ENCODE peak calls at places on chromosomes 12 and 14, in eight cellular contexts. One of them, this sample, is unnamed.

GRCh38 chr12:131072446-131073230 is 118.9 kb downstream of the ADGRD1 start:
- DNase-seq in stomach: peak; percentile 20
- DNase-seq in MM.1S: no peak
- DNase-seq in upper lobe of left lung: peak; percentile 16
- DNase-seq in MCF 10A: no peak
- DNase-seq in HFFc6: no peak
- DNase-seq in WTC11: no peak
- DNase-seq in osteocyte: no peak
- DNase-seq in this sample: no peak

GRCh38 chr12:63238892-63239291 is 87.9 kb upstream of the AVPR1A start:
- DNase-seq in stomach: no peak
- DNase-seq in MM.1S: no peak
- DNase-seq in upper lobe of left lung: no peak
- DNase-seq in MCF 10A: no peak
- DNase-seq in HFFc6: no peak
- DNase-seq in WTC11: no peak
- DNase-seq in osteocyte: no peak
- DNase-seq in this sample: no peak

GRCh38 chr14:88181072-88181471 is 142.0 kb downstream of the KCNK10 start:
- DNase-seq in stomach: no peak
- DNase-seq in MM.1S: no peak
- DNase-seq in upper lobe of left lung: no peak
- DNase-seq in MCF 10A: no peak
- DNase-seq in HFFc6: no peak
- DNase-seq in WTC11: no peak
- DNase-seq in osteocyte: peak; percentile 21
- DNase-seq in this sample: no peak

GRCh38 chr12:42039146-42039545 is 105.5 kb downstream of the GXYLT1 start:
- DNase-seq in stomach: no peak
- DNase-seq in MM.1S: no peak
- DNase-seq in upper lobe of left lung: no peak
- DNase-seq in MCF 10A: peak; percentile 83
- DNase-seq in HFFc6: peak; percentile 21
- DNase-seq in WTC11: no peak
- DNase-seq in osteocyte: no peak
- DNase-seq in this sample: no peak

GRCh38 chr12:2959194-2959507 is at the start of gene TEAD4:
- DNase-seq in stomach: peak; percentile 64
- DNase-seq in MM.1S: peak; percentile 27
- DNase-seq in upper lobe of left lung: peak; percentile 58
- DNase-seq in MCF 10A: peak; percentile 75
- DNase-seq in HFFc6: peak; percentile 71
- DNase-seq in WTC11: peak; percentile 91
- DNase-seq in osteocyte: peak; percentile 91
- DNase-seq in this sample: peak; percentile 90

GRCh38 chr12:121861549-121862254 is 3.0 kb upstream of the HPD start:
- DNase-seq in stomach: no peak
- DNase-seq in MM.1S: peak; percentile 6
- DNase-seq in upper lobe of left lung: no peak
- DNase-seq in MCF 10A: no peak
- DNase-seq in HFFc6: peak; percentile 45
- DNase-seq in WTC11: no peak
- DNase-seq in osteocyte: no peak
- DNase-seq in this sample: no peak

GRCh38 chr12:118404876-118405521 is 28.6 kb downstream of the SUDS3 start:
- DNase-seq in stomach: peak; percentile 78
- DNase-seq in MM.1S: peak; percentile 45
- DNase-seq in upper lobe of left lung: peak; percentile 32
- DNase-seq in MCF 10A: peak; percentile 73
- DNase-seq in HFFc6: peak; percentile 68
- DNase-seq in WTC11: peak; percentile 72
- DNase-seq in osteocyte: no peak
- DNase-seq in this sample: peak; percentile 25

GRCh38 chr14:72154645-72155378 is 222.6 kb downstream of the RGS6 start:
- DNase-seq in stomach: no peak
- DNase-seq in MM.1S: no peak
- DNase-seq in upper lobe of left lung: no peak
- DNase-seq in MCF 10A: no peak
- DNase-seq in HFFc6: no peak
- DNase-seq in WTC11: no peak
- DNase-seq in osteocyte: no peak
- DNase-seq in this sample: no peak

GRCh38 chr14:86296173-86296572 is 766.2 kb downstream of the FLRT2 start:
- DNase-seq in stomach: no peak
- DNase-seq in MM.1S: no peak
- DNase-seq in upper lobe of left lung: no peak
- DNase-seq in MCF 10A: peak; percentile 47
- DNase-seq in HFFc6: peak; percentile 27
- DNase-seq in WTC11: no peak
- DNase-seq in osteocyte: peak; percentile 84
- DNase-seq in this sample: no peak

GRCh38 chr14:89504602-89505320 is 87.7 kb upstream of the FOXN3 start:
- DNase-seq in stomach: no peak
- DNase-seq in MM.1S: no peak
- DNase-seq in upper lobe of left lung: peak; percentile 43
- DNase-seq in MCF 10A: no peak
- DNase-seq in HFFc6: peak; percentile 73
- DNase-seq in WTC11: no peak
- DNase-seq in osteocyte: no peak
- DNase-seq in this sample: no peak

GRCh38 chr14:29820785-29821184 is 106.9 kb downstream of the PRKD1 start:
- DNase-seq in stomach: no peak
- DNase-seq in MM.1S: no peak
- DNase-seq in upper lobe of left lung: no peak
- DNase-seq in MCF 10A: no peak
- DNase-seq in HFFc6: no peak
- DNase-seq in WTC11: no peak
- DNase-seq in osteocyte: no peak
- DNase-seq in this sample: no peak

GRCh38 chr14:48826058-48826457 is 760.1 kb downstream of the RPS29 start:
- DNase-seq in stomach: no peak
- DNase-seq in MM.1S: no peak
- DNase-seq in upper lobe of left lung: no peak
- DNase-seq in MCF 10A: no peak
- DNase-seq in HFFc6: no peak
- DNase-seq in WTC11: no peak
- DNase-seq in osteocyte: no peak
- DNase-seq in this sample: no peak

DNA sequence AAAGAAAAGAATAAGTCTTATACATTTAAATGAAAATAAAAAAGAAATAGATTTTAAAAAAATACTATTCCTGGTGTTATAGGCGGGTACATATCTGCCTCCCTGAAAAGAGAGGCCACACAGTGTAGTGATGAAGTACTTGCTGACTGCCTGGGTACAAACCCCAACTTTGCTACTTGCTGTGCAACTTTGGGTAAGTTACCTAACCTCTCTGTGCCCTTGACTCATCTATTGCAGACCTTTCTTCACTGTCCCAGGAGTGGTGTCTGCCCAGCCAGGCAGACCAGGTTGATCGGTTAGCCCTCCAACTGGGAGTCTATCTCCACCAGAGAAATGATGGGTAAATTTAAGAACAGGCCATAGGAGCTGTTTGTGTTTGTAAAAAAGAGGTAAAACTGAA is 82.0 kb downstream of the SLC24A4 start:
- DNase-seq in stomach: no peak
- DNase-seq in MM.1S: no peak
- DNase-seq in upper lobe of left lung: no peak
- DNase-seq in MCF 10A: no peak
- DNase-seq in HFFc6: no peak
- DNase-seq in WTC11: no peak
- DNase-seq in osteocyte: no peak
- DNase-seq in this sample: no peak
- TF ChIP-seq CTCF in stomach: no peak
- TF ChIP-seq CTCF in MM.1S: no peak
- TF ChIP-seq CTCF in upper lobe of left lung: no peak
- TF ChIP-seq CTCF in MCF 10A: no peak
- TF ChIP-seq CTCF in HFFc6: no peak
- TF ChIP-seq CTCF in WTC11: no peak
- TF ChIP-seq CTCF in osteocyte: no peak
- TF ChIP-seq CTCF in this sample: no peak

DNA sequence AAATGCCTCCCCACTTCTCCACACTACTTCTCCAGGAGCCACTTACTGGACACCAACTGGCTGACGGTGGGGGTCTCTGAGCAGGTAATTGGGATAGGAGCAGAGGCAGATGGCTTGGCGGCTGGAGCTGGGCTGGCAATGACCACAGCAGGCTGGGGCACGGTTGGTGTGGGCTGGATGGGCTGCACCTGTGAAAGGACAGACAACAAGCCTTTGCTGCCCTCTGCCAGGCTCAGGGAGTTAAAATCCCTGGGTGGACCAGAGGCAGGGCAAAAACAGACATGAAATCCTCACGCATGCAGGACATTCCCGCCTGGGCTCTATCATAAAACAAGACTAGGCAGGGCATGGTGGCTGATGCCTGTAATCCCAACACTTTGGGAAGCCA is 19.3 kb upstream of the TFCP2 start:
- DNase-seq in stomach: no peak
- DNase-seq in MM.1S: no peak
- DNase-seq in upper lobe of left lung: no peak
- DNase-seq in MCF 10A: no peak
- DNase-seq in HFFc6: no peak
- DNase-seq in WTC11: no peak
- DNase-seq in osteocyte: no peak
- DNase-seq in this sample: no peak
- TF ChIP-seq CTCF in stomach: no peak
- TF ChIP-seq CTCF in MM.1S: no peak
- TF ChIP-seq CTCF in upper lobe of left lung: no peak
- TF ChIP-seq CTCF in MCF 10A: no peak
- TF ChIP-seq CTCF in HFFc6: no peak
- TF ChIP-seq CTCF in WTC11: no peak
- TF ChIP-seq CTCF in osteocyte: no peak
- TF ChIP-seq CTCF in this sample: no peak

GRCh38 chr12:76714861-76715260 is 49.1 kb upstream of the ZDHHC17 start:
- DNase-seq in stomach: no peak
- DNase-seq in MM.1S: no peak
- DNase-seq in upper lobe of left lung: no peak
- DNase-seq in MCF 10A: no peak
- DNase-seq in HFFc6: no peak
- DNase-seq in WTC11: no peak
- DNase-seq in osteocyte: no peak
- DNase-seq in this sample: no peak

GRCh38 chr12:76714415-76714814 is 49.5 kb upstream of the ZDHHC17 start:
- DNase-seq in stomach: no peak
- DNase-seq in MM.1S: no peak
- DNase-seq in upper lobe of left lung: no peak
- DNase-seq in MCF 10A: no peak
- DNase-seq in HFFc6: no peak
- DNase-seq in WTC11: no peak
- DNase-seq in osteocyte: no peak
- DNase-seq in this sample: no peak

GRCh38 chr12:76719642-76720041 is 44.3 kb upstream of the ZDHHC17 start:
- DNase-seq in stomach: no peak
- DNase-seq in MM.1S: no peak
- DNase-seq in upper lobe of left lung: no peak
- DNase-seq in MCF 10A: no peak
- DNase-seq in HFFc6: no peak
- DNase-seq in WTC11: no peak
- DNase-seq in osteocyte: no peak
- DNase-seq in this sample: no peak

GRCh38 chr12:76720068-76720467 is 43.8 kb upstream of the ZDHHC17 start:
- DNase-seq in stomach: no peak
- DNase-seq in MM.1S: no peak
- DNase-seq in upper lobe of left lung: no peak
- DNase-seq in MCF 10A: no peak
- DNase-seq in HFFc6: peak; percentile 58
- DNase-seq in WTC11: no peak
- DNase-seq in osteocyte: no peak
- DNase-seq in this sample: no peak

DNA sequence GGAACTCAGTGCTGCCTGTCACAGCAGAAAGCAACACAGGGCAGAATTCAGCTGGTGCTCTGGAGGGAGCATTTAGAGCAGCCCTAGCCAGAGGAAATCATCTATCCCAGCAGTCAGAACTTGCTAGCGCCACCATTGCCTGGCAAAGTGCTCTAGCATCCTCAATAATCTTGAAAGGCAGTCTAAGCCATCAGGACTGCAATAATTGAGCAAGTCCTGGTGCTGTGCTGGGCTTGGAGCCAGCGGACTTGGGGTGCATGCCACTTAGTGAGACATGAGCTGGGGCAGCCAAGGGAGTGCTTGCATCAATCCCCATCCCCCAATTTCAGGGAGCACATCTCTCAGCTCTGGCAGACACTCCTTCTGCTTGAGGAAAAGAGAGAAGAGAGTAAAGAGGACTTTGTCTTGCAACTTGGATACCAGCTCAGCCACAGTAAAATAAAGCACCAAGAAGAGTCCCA is 44.7 kb upstream of the ZDHHC17 start:
- DNase-seq in stomach: no peak
- DNase-seq in MM.1S: no peak
- DNase-seq in upper lobe of left lung: no peak
- DNase-seq in MCF 10A: peak; percentile 49
- DNase-seq in HFFc6: peak; percentile 76
- DNase-seq in WTC11: no peak
- DNase-seq in osteocyte: no peak
- DNase-seq in this sample: no peak
- TF ChIP-seq CTCF in stomach: no peak
- TF ChIP-seq CTCF in MM.1S: no peak
- TF ChIP-seq CTCF in upper lobe of left lung: no peak
- TF ChIP-seq CTCF in MCF 10A: no peak
- TF ChIP-seq CTCF in HFFc6: no peak
- TF ChIP-seq CTCF in WTC11: no peak
- TF ChIP-seq CTCF in osteocyte: no peak
- TF ChIP-seq CTCF in this sample: no peak

GRCh38 chr12:103786201-103786600 is 54.8 kb downstream of the NT5DC3 start:
- DNase-seq in stomach: no peak
- DNase-seq in MM.1S: no peak
- DNase-seq in upper lobe of left lung: no peak
- DNase-seq in MCF 10A: no peak
- DNase-seq in HFFc6: no peak
- DNase-seq in WTC11: no peak
- DNase-seq in osteocyte: no peak
- DNase-seq in this sample: no peak
- TF ChIP-seq CTCF in stomach: no peak
- TF ChIP-seq CTCF in MM.1S: no peak
- TF ChIP-seq CTCF in upper lobe of left lung: no peak
- TF ChIP-seq CTCF in MCF 10A: no peak
- TF ChIP-seq CTCF in HFFc6: no peak
- TF ChIP-seq CTCF in WTC11: no peak
- TF ChIP-seq CTCF in osteocyte: no peak
- TF ChIP-seq CTCF in this sample: no peak

DNA sequence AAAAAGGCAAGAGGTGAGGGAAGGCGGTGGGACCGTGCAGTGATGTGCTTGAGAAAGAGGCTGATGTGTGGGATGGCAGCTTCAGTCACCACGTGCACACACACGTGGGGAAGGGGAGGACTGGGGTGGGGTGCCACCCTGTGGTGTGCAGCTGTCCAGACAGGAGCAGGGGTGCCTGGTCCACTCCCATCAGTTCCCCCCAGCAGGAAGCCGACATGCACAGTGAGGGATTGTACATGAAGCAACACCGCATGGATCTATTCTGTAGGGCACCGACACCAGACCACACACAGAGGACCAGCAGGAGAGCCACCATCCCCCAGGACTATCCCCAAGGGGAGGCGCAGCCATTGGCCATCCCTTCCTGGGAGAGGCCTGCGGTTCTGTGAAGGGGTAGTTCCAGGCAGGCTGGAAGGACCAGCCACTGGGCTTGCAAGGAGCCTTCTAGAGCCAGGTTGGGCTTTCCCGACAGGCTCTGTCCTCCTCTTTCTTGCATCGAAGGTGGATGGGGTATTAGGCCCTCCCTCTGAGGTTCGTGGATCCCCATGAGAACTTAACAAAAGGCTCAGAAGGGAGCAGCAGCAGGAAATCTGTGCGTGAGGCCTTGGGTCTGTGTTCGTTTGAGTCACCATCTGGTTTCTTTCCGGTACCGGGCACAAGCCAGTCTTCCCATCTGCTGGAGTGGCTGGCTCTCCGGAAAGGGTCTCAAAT is 59.7 kb downstream of the PLEKHG3 start:
- DNase-seq in stomach: no peak
- DNase-seq in MM.1S: no peak
- DNase-seq in upper lobe of left lung: no peak
- DNase-seq in MCF 10A: peak; percentile 19
- DNase-seq in HFFc6: peak; percentile 42
- DNase-seq in WTC11: no peak
- DNase-seq in osteocyte: no peak
- DNase-seq in this sample: no peak
- TF ChIP-seq CTCF in stomach: no peak
- TF ChIP-seq CTCF in MM.1S: no peak
- TF ChIP-seq CTCF in upper lobe of left lung: no peak
- TF ChIP-seq CTCF in MCF 10A: no peak
- TF ChIP-seq CTCF in HFFc6: peak; percentile 37
- TF ChIP-seq CTCF in WTC11: no peak
- TF ChIP-seq CTCF in osteocyte: peak; percentile 34
- TF ChIP-seq CTCF in this sample: no peak